ENCODE peak calls at places on chromosome 18, in eight cellular contexts. S is PC-3, I is GM23248, X is OCI-LY7, Z is hepatocyte, V is neural progenitor cell, B is HCT116, A is SK-N-SH. P is an unnamed sample. For H3K9me3 and H3K4me1, the result is how much of the 10 kb centered on the place peaks cover.

GRCh38 chr18:69795785-69796184 is 151.9 kb downstream of the CD226 start:
- DNase-seq in Z (peak), S (peak), A (peak), B (no peak), X (no peak), I (peak), V (peak), P (no peak)

GRCh38 chr18:48186084-48186798 is 222.9 kb downstream of the ZBTB7C start:
- DNase-seq in A (peak), B (no peak), S (no peak), Z (peak), X (no peak), V (peak), I (no peak), P (no peak)

GRCh38 chr18:80115035-80115434 is 6.0 kb downstream of the ADNP2 start:
- DNase-seq in X (no peak), Z (no peak), B (no peak), I (no peak), A (no peak), V (no peak), S (no peak), P (no peak)

GRCh38 chr18:7617738-7618422 is 50.8 kb downstream of the PTPRM start:
- DNase-seq in Z (peak), I (peak), S (no peak), A (no peak), X (no peak), V (peak), B (no peak), P (no peak)

GRCh38 chr18:51569153-51569552 is 371.7 kb upstream of the MEX3C start:
- DNase-seq in Z (no peak), S (no peak), A (no peak), V (no peak), X (no peak), I (no peak), B (no peak), P (no peak)

GRCh38 chr18:75226301-75226955 is 15.8 kb downstream of the TSHZ1 start:
- DNase-seq in I (peak), Z (peak), V (no peak), B (no peak), X (no peak), A (no peak), S (no peak), P (no peak)

GRCh38 chr18:44869533-44869932 is 188.8 kb downstream of the SETBP1 start:
- DNase-seq in X (no peak), A (no peak), Z (no peak), I (no peak), B (no peak), S (no peak), V (no peak), P (no peak)

GRCh38 chr18:2451556-2451955 is 119.7 kb downstream of the METTL4 start:
- DNase-seq in B (no peak), X (no peak), A (no peak), S (peak), I (no peak), Z (no peak), V (no peak), P (no peak)

GRCh38 chr18:6054443-6054842 is 159.1 kb upstream of the TMEM200C start:
- DNase-seq in A (peak), X (no peak), B (no peak), Z (no peak), S (no peak), V (no peak), I (no peak), P (no peak)

GRCh38 chr18:31512203-31512764 is 14.3 kb downstream of the DSG2 start:
- DNase-seq in S (peak), B (no peak), Z (peak), A (no peak), I (peak), V (no peak), X (no peak), P (no peak)

GRCh38 chr18:65567372-65567771 is 183.4 kb upstream of the CDH7 start:
- DNase-seq in V (peak), S (peak), Z (peak), A (peak), B (no peak), X (no peak), I (no peak), P (no peak)

GRCh38 chr18:681985-682384 is 24.5 kb downstream of the TYMS start:
- DNase-seq in X (no peak), B (no peak), I (no peak), Z (no peak), V (no peak), S (no peak), A (no peak), P (no peak)

GRCh38 chr18:73790582-73790981 is 357.1 kb downstream of the FBXO15 start:
- DNase-seq in V (no peak), B (no peak), A (no peak), Z (no peak), X (no peak), S (no peak), I (no peak), P (no peak)

GRCh38 chr18:74062037-74062436 is 85.6 kb downstream of the FBXO15 start:
- DNase-seq in B (no peak), I (no peak), S (no peak), V (no peak), Z (peak), A (no peak), X (no peak), P (no peak)

GRCh38 chr18:23365602-23366001 is 87.5 kb upstream of the RIOK3 start:
- DNase-seq in S (no peak), A (no peak), B (no peak), V (no peak), I (peak), Z (no peak), X (no peak), P (no peak)

GRCh38 chr18:723541-723940 is 11.1 kb upstream of the ENOSF1 start:
- DNase-seq in X (no peak), Z (no peak), V (no peak), S (no peak), B (no peak), I (no peak), A (no peak), P (no peak)

GRCh38 chr18:43970656-43971055 is 693.4 kb upstream of the SYT4 start:
- DNase-seq in Z (no peak), A (no peak), S (peak), X (no peak), V (no peak), I (peak), B (no peak), P (no peak)

GRCh38 chr18:36394486-36394885 is 97.0 kb downstream of the FHOD3 start:
- DNase-seq in S (no peak), I (no peak), B (no peak), X (no peak), A (no peak), Z (no peak), V (no peak), P (no peak)

GRCh38 chr18:45730832-45731545 is 7.0 kb downstream of the SLC14A1 start:
- DNase-seq in V (no peak), S (peak), A (no peak), X (no peak), B (no peak), I (peak), Z (no peak), P (no peak)

GRCh38 chr18:22674300-22674699 is 256.6 kb upstream of the CTAGE1 start:
- DNase-seq in Z (peak), V (no peak), S (peak), I (peak), X (no peak), B (peak), A (no peak), P (no peak)

GRCh38 chr18:5879479-5879882 is 15.8 kb downstream of the TMEM200C start:
- DNase-seq in V (peak), Z (peak), X (peak), I (peak), A (peak), B (no peak), S (peak), P (no peak)

GRCh38 chr18:75544496-75544895 is 117.0 kb upstream of the SMIM21 start:
- DNase-seq in B (peak), I (peak), V (no peak), Z (no peak), A (no peak), S (no peak), X (no peak), P (no peak)

GRCh38 chr18:48832961-48833700 is 117.6 kb downstream of the SMAD7 start:
- DNase-seq in Z (peak), V (peak), S (peak), X (no peak), I (peak), A (no peak), B (peak), P (no peak)

GRCh38 chr18:41940506-41941215 is 14.4 kb upstream of the PIK3C3 start:
- DNase-seq in A (no peak), Z (peak), V (peak), X (no peak), I (peak), B (no peak), S (peak), P (no peak)

GRCh38 chr18:13587937-13588336 is 138.4 kb downstream of the FAM210A start:
- DNase-seq in S (no peak), V (no peak), I (no peak), X (no peak), Z (no peak), A (no peak), B (no peak), P (no peak)

GRCh38 chr18:39523281-39523680 is 1957.7 kb upstream of the CELF4 start:
- DNase-seq in I (peak), B (peak), Z (peak), S (peak), V (no peak), A (no peak), X (no peak), P (no peak)

GRCh38 chr18:74652392-74652988 is 54.8 kb downstream of the ZNF407 start:
- DNase-seq in B (peak), S (peak), X (peak), V (peak), Z (peak), I (peak), A (peak), P (peak)

GRCh38 chr18:58635891-58636290 is 7.0 kb upstream of the ALPK2 start:
- DNase-seq in V (no peak), X (no peak), Z (no peak), B (peak), I (peak), S (peak), A (no peak), P (no peak)

GRCh38 chr18:23716516-23716915 is 27.3 kb downstream of the LAMA3 start:
- DNase-seq in V (no peak), A (no peak), B (no peak), Z (peak), X (no peak), S (no peak), I (peak), P (no peak)

GRCh38 chr18:14945286-14945685 is 197.3 kb downstream of the ANKRD30B start:
- DNase-seq in I (no peak), V (no peak), B (no peak), A (no peak), S (no peak), Z (no peak), X (no peak), P (no peak)
- H3K9me3 ChIP-seq in I (under half), V (under half), B (under half), A (under half), S (under half), Z (under half), X (under half), P (under half)

GRCh38 chr18:53152478-53152877 is 812.5 kb downstream of the DCC start:
- DNase-seq in I (no peak), B (no peak), X (no peak), Z (no peak), V (peak), S (no peak), A (peak), P (no peak)
- H3K4me1 ChIP-seq in I (under half), B (under half), X (under half), Z (under half), V (under half), S (under half), A (under half), P (under half)

DNA sequence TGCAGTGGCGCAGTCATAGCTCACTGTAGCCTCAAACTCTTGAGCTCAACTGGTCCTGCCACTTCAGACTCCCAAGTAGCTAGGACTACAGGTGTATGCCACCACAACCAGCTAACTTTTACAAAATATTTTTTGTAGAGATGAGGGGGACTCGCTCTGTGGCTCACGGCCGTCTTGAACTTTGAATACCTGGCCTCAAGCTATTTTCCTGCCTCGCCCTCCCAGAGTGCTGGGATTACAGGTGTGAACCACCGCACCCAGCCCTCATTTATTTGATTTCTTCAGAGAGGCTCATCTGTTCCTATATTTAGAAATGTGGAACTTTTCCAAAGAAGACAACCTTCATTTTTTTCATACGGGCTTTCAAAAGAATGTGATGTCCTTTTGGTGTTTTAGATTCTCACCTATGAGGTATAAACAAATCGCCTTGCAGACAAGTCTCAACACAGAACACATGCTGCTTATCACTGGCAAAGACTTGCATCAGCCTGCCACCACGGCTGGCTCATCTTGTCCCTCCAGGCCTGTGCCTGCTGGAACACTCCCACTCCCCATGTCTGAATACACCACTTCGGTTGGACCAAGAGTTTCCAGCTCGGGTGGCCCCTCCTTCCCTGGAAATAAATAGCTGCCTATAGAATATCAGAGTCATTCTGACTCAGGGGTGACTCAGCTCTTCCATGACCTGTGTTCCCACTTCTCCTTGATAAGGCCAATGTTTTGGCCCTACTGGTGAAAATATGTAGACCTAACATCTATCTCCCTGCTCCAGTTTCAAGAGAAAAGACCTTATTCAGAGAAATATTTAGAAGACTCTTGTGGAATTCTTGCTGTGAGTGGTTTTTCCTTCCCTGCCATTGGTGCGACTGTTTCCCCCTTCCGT is 202.6 kb downstream of the TGIF1 start:
- DNase-seq in V (no peak), A (peak), Z (peak), I (peak), S (peak), B (peak), X (no peak), P (no peak)
- TF ChIP-seq EZH2phosphoT487 in V (no peak), A (no peak), Z (no peak), I (no peak), S (no peak), B (no peak), X (no peak), P (no peak)

DNA sequence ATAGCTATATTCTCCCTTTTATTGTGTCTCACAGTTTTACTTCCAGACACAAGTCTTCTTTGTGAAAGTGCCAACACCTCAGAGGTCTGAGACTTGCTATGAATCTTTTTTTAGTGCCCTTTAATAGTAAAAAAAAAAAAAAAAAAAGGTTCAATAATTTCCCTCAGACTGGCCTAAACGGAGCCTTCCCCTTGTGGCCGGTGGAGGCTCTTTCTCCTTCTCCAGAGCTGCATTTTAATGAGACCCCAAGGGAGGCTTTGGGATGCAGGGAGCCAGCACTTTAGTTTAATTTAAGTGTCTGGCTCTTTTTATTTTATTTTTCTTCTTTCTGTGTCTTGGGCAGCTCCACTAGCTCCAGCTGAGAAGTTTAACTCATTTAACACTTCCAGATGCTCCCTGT is 67.8 kb upstream of the MAPK4 start:
- DNase-seq in Z (no peak), A (no peak), S (no peak), I (no peak), X (no peak), B (no peak), V (no peak), P (no peak)
- H3K9me3 ChIP-seq in Z (under half), A (under half), S (under half), I (under half), X (under half), B (under half), V (under half), P (under half)

DNA sequence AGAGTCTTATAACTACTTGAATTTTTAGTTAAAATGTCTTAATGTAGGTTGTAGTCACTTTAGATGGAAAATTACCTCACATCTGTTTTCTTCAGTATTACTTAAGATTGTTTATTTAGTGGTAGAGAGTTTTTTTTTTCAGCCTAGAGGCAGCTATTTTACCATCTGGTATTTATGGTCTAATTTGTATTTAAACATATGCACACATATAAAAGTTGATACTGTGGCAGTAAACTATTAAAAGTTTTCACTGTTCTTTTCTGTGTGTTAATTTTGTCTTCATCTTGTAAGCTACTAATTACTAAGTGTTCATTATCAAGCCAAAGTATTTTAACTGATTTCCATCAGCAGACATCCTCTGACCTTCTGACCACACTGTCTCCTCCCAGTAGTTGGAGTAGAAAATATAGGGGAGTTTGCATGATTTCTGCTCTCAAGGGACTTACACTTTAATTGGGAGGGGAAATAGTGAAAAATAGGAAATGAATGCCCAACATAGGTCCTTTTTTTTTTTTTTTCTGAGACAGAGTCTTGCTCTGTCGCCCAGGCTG is 4.3 kb downstream of the PMAIP1 start:
- DNase-seq in X (no peak), S (no peak), Z (no peak), I (no peak), B (no peak), A (no peak), V (no peak), P (no peak)
- H3K4me1 ChIP-seq in X (half or more), S (under half), Z (under half), I (under half), B (half or more), A (under half), V (under half), P (under half)

DNA sequence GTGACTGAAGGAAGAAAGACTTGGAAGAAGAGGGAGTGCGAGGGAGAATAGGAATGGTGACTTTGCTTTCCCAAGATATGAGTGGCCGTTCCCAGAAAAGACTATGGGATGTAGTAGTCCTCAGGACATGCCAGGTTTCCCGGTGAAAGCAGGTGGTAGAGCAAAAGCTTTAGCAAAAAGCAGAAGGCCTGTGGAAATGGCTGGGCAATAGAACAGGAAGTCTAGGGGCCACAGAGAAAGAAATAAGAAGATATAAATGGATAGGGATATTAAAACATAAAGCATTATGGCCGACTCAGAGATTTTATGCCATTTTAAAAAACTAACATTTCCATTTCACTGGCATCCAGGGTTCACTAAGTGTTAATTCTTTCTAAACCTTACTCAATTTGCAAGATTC is 1.2 kb upstream of the SERPINB13 start:
- DNase-seq in B (no peak), X (no peak), A (no peak), V (no peak), I (no peak), Z (no peak), S (no peak), P (no peak)
- TF ChIP-seq EZH2phosphoT487 in B (no peak), X (no peak), A (no peak), V (no peak), I (no peak), Z (no peak), S (no peak), P (no peak)

GRCh38 chr18:57433492-57434176 is 1.5 kb upstream of the ONECUT2 start:
- DNase-seq in Z (no peak), A (no peak), V (no peak), I (peak), S (peak), X (no peak), B (no peak), P (no peak)
- H3K9me3 ChIP-seq in Z (under half), A (under half), V (under half), I (under half), S (under half), X (under half), B (under half), P (under half)

P was measured in MM.1S.